ENCODE peak calls at places on chromosomes 3 and 15, in four cellular contexts. V, G, H and O are unnamed samples.

GRCh38 chr3:73024836-73025235 is 28.2 kb downstream of the PPP4R2 start:
- DNase-seq in V (no peak), G (no peak), H (no peak), O (no peak)

GRCh38 chr3:129118745-129119144 is 2.9 kb downstream of the RAB43 start:
- DNase-seq in V (no peak), G (no peak), H (no peak), O (no peak)

GRCh38 chr3:47854267-47854666 is 51.3 kb downstream of the DHX30 start:
- DNase-seq in V (no peak), G (no peak), H (no peak), O (no peak)

GRCh38 chr15:85704720-85705119 is 90.0 kb downstream of the KLHL25 start:
- DNase-seq in V (no peak), G (no peak), H (no peak), O (no peak)

GRCh38 chr3:120203016-120203415 is 82.0 kb downstream of the GPR156 start:
- DNase-seq in V (no peak), G (no peak), H (peak), O (no peak)

GRCh38 chr3:188319569-188319968 is 165.6 kb downstream of the LPP start:
- DNase-seq in V (no peak), G (no peak), H (no peak), O (peak)

GRCh38 chr3:49668861-49669260 is 5.3 kb upstream of the APEH start:
- DNase-seq in V (peak), G (no peak), H (no peak), O (no peak)

GRCh38 chr3:188526057-188526456 is 372.1 kb downstream of the LPP start:
- DNase-seq in V (no peak), G (no peak), H (no peak), O (no peak)

GRCh38 chr3:29932662-29933316 is 651.9 kb downstream of the RBMS3 start:
- DNase-seq in V (no peak), G (no peak), H (no peak), O (no peak)

GRCh38 chr15:62958528-62958927 is 84.0 kb upstream of the TPM1 start:
- DNase-seq in V (peak), G (no peak), H (no peak), O (no peak)

GRCh38 chr15:41490355-41490754 is 3.3 kb upstream of the ITPKA start:
- DNase-seq in V (no peak), G (no peak), H (no peak), O (peak)

GRCh38 chr3:44104043-44104442 is 137.6 kb upstream of the TOPAZ1 start:
- DNase-seq in V (no peak), G (no peak), H (no peak), O (no peak)

GRCh38 chr3:142077155-142077858 is 72.0 kb downstream of the TFDP2 start:
- DNase-seq in V (no peak), G (no peak), H (no peak), O (no peak)

GRCh38 chr3:152581941-152582340 is 253.0 kb upstream of the P2RY1 start:
- DNase-seq in V (no peak), G (no peak), H (no peak), O (no peak)

GRCh38 chr3:68088216-68088615 is 433.8 kb upstream of the SUCLG2 start:
- DNase-seq in V (peak), G (no peak), H (no peak), O (no peak)

GRCh38 chr3:6204891-6205290 is 656.0 kb upstream of the GRM7 start:
- DNase-seq in V (no peak), G (no peak), H (no peak), O (no peak)

GRCh38 chr3:50272911-50273688 is 4.2 kb downstream of the SEMA3B start:
- DNase-seq in V (peak), G (peak), H (peak), O (no peak)

GRCh38 chr15:73813071-73813470 is 59.9 kb upstream of the INSYN1 start:
- DNase-seq in V (no peak), G (no peak), H (no peak), O (no peak)

GRCh38 chr3:177448987-177449975 is 252.0 kb upstream of the TBL1XR1 start:
- DNase-seq in V (no peak), G (no peak), H (no peak), O (peak)

GRCh38 chr3:193974147-193974546 is 161.8 kb upstream of the HES1 start:
- DNase-seq in V (no peak), G (peak), H (no peak), O (no peak)

GRCh38 chr3:112671930-112672715 is 31.2 kb upstream of the CCDC80 start:
- DNase-seq in V (no peak), G (no peak), H (no peak), O (no peak)

GRCh38 chr3:157120071-157120892 is 39.7 kb downstream of the CCNL1 start:
- DNase-seq in V (peak), G (no peak), H (no peak), O (no peak)

GRCh38 chr3:13018039-13018431 is 55.2 kb downstream of the IQSEC1 start:
- DNase-seq in V (no peak), G (peak), H (no peak), O (no peak)

GRCh38 chr3:105860649-105861048 is 8.2 kb downstream of the CBLB start:
- DNase-seq in V (no peak), G (no peak), H (no peak), O (no peak)

GRCh38 chr3:106004841-106005240 is 136.0 kb upstream of the CBLB start:
- DNase-seq in V (no peak), G (no peak), H (no peak), O (no peak)

GRCh38 chr3:28077566-28077965 is 163.9 kb upstream of the CMC1 start:
- DNase-seq in V (peak), G (peak), H (peak), O (no peak)

DNA sequence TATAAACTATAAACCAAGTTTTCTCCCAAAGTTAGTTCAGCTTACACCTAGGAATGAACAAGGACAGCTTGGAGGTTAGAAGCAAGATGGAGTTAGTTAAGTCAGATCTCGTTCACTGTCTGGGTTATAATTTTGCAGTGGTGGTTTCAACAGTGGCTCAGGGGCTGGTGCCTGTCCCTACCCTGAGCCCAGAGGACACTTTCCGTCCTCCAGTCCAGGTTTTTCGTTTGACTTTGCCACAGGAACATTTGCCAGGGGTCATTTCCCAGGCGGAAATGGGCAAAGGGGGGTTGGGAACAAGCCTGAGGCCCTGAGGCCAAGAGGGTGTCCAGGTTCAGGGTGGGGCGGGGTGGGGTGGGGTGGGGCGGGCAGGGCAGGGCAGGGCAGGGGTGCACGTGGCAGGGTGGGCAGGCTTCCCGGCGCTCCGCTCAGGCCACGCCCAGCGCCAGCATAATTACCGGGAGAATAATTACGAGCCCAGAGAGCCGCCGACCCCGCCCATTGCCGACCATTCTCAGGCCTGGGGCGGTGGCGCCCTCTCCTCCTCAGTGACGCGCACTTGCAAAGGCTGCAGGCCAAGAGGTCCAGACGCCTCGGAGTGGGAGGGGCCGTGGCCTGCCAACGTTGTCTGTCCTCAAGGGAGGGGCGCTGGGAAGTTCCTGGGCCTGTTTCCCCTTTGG is 70.4 kb downstream of the KLF13 start:
- DNase-seq in V (peak), G (peak), H (peak), O (no peak)
- TF ChIP-seq CTCF in V (no peak), G (peak), H (no peak), O (no peak)

DNA sequence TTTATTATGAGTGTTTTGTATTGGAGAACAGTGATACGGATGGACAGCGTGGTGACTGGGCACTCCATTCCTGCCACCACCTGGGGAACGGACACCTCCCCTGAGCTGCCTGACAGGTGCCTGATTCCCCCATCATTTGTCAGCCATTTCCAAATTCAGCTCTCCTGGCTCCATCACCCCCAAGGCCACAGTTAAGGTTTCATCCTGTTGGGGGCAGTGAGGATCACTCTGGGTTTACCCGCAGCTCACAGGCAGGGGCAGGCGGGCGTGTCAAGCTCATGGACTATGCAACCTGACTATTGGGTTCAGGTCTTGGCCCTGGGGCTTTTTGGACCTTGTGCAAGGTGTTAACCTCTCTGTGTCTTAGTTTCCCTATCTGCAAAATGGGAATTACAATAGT is 76.3 kb downstream of the RAB11A start:
- DNase-seq in V (no peak), G (no peak), H (no peak), O (no peak)
- TF ChIP-seq CTCF in V (no peak), G (peak), H (no peak), O (no peak)

GRCh38 chr3:171195686-171196085 is 169.2 kb upstream of the SLC2A2 start:
- DNase-seq in V (no peak), G (no peak), H (no peak), O (no peak)
- TF ChIP-seq CTCF in V (no peak), G (peak), H (no peak), O (peak)

GRCh38 chr3:35707904-35708303 is 68.6 kb downstream of the ARPP21 start:
- DNase-seq in V (no peak), G (no peak), H (no peak), O (no peak)

GRCh38 chr3:35709691-35710090 is 70.4 kb downstream of the ARPP21 start:
- DNase-seq in V (no peak), G (peak), H (no peak), O (no peak)

GRCh38 chr3:35710554-35710953 is 71.2 kb downstream of the ARPP21 start:
- DNase-seq in V (no peak), G (peak), H (no peak), O (no peak)

GRCh38 chr3:35708394-35708793 is 69.1 kb downstream of the ARPP21 start:
- DNase-seq in V (no peak), G (no peak), H (no peak), O (no peak)
- TF ChIP-seq CTCF in V (no peak), G (no peak), H (no peak), O (no peak)

DNA sequence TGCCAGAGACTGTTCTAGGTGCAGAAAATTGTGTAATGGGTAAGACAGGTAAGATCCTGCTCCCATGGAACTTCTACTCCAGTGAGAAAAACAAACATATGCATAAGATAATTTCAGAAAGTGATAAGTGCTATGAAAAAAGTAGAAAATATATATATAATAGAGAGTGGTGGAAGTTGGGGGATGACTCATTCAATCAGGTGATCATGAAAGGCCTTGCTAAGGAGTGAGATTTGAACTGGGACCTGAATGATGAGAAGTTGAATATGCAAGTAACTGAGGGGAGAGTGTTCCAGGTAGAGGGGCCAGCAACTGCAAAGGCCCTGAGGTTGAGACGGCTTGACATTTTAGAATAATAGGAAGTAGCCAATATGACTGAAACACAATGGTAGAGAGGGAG is 92.3 kb upstream of the TNIK start:
- DNase-seq in V (no peak), G (no peak), H (no peak), O (no peak)
- TF ChIP-seq CTCF in V (no peak), G (no peak), H (no peak), O (no peak)

GRCh38 chr3:57972421-57973111 is 35.7 kb upstream of the FLNB start:
- DNase-seq in V (no peak), G (no peak), H (no peak), O (no peak)
- TF ChIP-seq CTCF in V (no peak), G (no peak), H (no peak), O (no peak)